ENCODE peak calls at places on chromosomes 1 and 21, in five cellular contexts. One of them, this sample, is unnamed.

GRCh38 chr1:56836359-56836758 is 17.2 kb upstream of the FYB2 start:
- DNase-seq in left cardiac atrium: no peak
- DNase-seq in anterior cingulate cortex: no peak
- DNase-seq in GM12865: no peak
- DNase-seq in skeletal muscle cell: no peak
- DNase-seq in this sample: no peak

GRCh38 chr21:25489673-25490072 is 117.6 kb downstream of the MRPL39 start:
- DNase-seq in left cardiac atrium: no peak
- DNase-seq in anterior cingulate cortex: no peak
- DNase-seq in GM12865: no peak
- DNase-seq in skeletal muscle cell: no peak
- DNase-seq in this sample: no peak

GRCh38 chr1:20398744-20399143 is 87.3 kb downstream of the CAMK2N1 start:
- DNase-seq in left cardiac atrium: no peak
- DNase-seq in anterior cingulate cortex: no peak
- DNase-seq in GM12865: no peak
- DNase-seq in skeletal muscle cell: no peak
- DNase-seq in this sample: no peak

GRCh38 chr1:7454052-7454815 is 316.9 kb upstream of the VAMP3 start:
- DNase-seq in left cardiac atrium: no peak
- DNase-seq in anterior cingulate cortex: no peak
- DNase-seq in GM12865: peak
- DNase-seq in skeletal muscle cell: no peak
- DNase-seq in this sample: no peak

GRCh38 chr1:183580281-183580682 is 10.0 kb downstream of the NCF2 start:
- DNase-seq in left cardiac atrium: no peak
- DNase-seq in anterior cingulate cortex: no peak
- DNase-seq in GM12865: peak
- DNase-seq in skeletal muscle cell: no peak
- DNase-seq in this sample: no peak

GRCh38 chr1:94039514-94039870 is 81.5 kb downstream of the ABCA4 start:
- DNase-seq in left cardiac atrium: peak
- DNase-seq in anterior cingulate cortex: peak
- DNase-seq in GM12865: peak
- DNase-seq in skeletal muscle cell: peak
- DNase-seq in this sample: peak

GRCh38 chr1:68815632-68816031 is 318.8 kb upstream of the DEPDC1 start:
- DNase-seq in left cardiac atrium: no peak
- DNase-seq in anterior cingulate cortex: no peak
- DNase-seq in GM12865: no peak
- DNase-seq in skeletal muscle cell: no peak
- DNase-seq in this sample: no peak

GRCh38 chr1:204151562-204152309 is at the start of gene ETNK2:
- DNase-seq in left cardiac atrium: peak
- DNase-seq in anterior cingulate cortex: peak
- DNase-seq in GM12865: no peak
- DNase-seq in skeletal muscle cell: no peak
- DNase-seq in this sample: peak

This sample was measured in neuronal stem cell.